ENCODE peak calls at places on chromosomes 4 and X, in ten cellular contexts. T is GM13976, Q is AG09319, P is ovary, S is H1, H is transverse colon, Z is Calu3, A is B cell, K is tibial artery, I is esophagus squamous epithelium. Y is an unnamed sample.

GRCh38 chr4:41024556-41025491 is 189.5 kb downstream of the APBB2 start:
- DNase-seq in T (no peak), Q (no peak), P (no peak), S (no peak), H (no peak), Z (no peak), A (no peak), K (no peak), I (no peak), Y (no peak)

GRCh38 chr4:158042591-158043030 is 130.2 kb downstream of the GASK1B start:
- DNase-seq in T (no peak), Q (peak; percentile 16), P (no peak), S (no peak), H (no peak), Z (no peak), A (no peak), K (no peak), I (no peak), Y (no peak)

GRCh38 chr4:29277381-29277780 is 1442.8 kb upstream of the PCDH7 start:
- DNase-seq in T (no peak), Q (no peak), P (no peak), S (no peak), H (no peak), Z (no peak), A (no peak), K (no peak), I (no peak), Y (no peak)

GRCh38 chr4:113996599-113997177 is 17.2 kb upstream of the ARSJ start:
- DNase-seq in T (no peak), Q (no peak), P (no peak), S (no peak), H (no peak), Z (no peak), A (no peak), K (no peak), I (no peak), Y (no peak)

GRCh38 chr4:141702472-141703182 is 66.2 kb downstream of the IL15 start:
- DNase-seq in T (no peak), Q (no peak), P (no peak), S (no peak), H (no peak), Z (peak; percentile 13), A (no peak), K (no peak), I (no peak), Y (no peak)

GRCh38 chr4:1379351-1379781 is 26.9 kb downstream of the NKX1-1 start:
- DNase-seq in T (no peak), Q (no peak), P (no peak), S (no peak), H (no peak), Z (no peak), A (no peak), K (peak; percentile 65), I (no peak), Y (peak; percentile 12)

GRCh38 chrX:148872153-148872540 is 371.7 kb downstream of the AFF2 start:
- DNase-seq in T (no peak), Q (no peak), P (no peak), S (no peak), H (no peak), Z (no peak), A (no peak), K (no peak), I (no peak), Y (no peak)

GRCh38 chr4:84938316-84938715 is 28.2 kb downstream of the WDFY3 start:
- DNase-seq in T (no peak), Q (peak; percentile 14), P (no peak), S (no peak), H (no peak), Z (no peak), A (no peak), K (no peak), I (no peak), Y (no peak)

GRCh38 chr4:153497091-153497531 is 31.0 kb downstream of the TMEM131L start:
- DNase-seq in T (peak; percentile 47), Q (no peak), P (no peak), S (peak; percentile 41), H (no peak), Z (no peak), A (no peak), K (no peak), I (no peak), Y (no peak)

GRCh38 chrX:107571296-107571998 is 56.9 kb upstream of the PRPS1 start:
- DNase-seq in T (no peak), Q (peak; percentile 52), P (no peak), S (no peak), H (no peak), Z (peak; percentile 61), A (no peak), K (no peak), I (no peak), Y (no peak)

GRCh38 chr4:38675167-38676121 is 11.4 kb downstream of the KLF3 start:
- DNase-seq in T (peak; percentile 70), Q (no peak), P (peak; percentile 84), S (peak; percentile 87), H (peak; percentile 90), Z (peak; percentile 77), A (peak; percentile 67), K (peak; percentile 85), I (peak; percentile 8), Y (peak; percentile 84)

GRCh38 chr4:23368081-23368697 is 521.7 kb downstream of the PPARGC1A start:
- DNase-seq in T (no peak), Q (no peak), P (no peak), S (peak; percentile 62), H (peak; percentile 44), Z (peak; percentile 48), A (no peak), K (no peak), I (no peak), Y (peak; percentile 69)

DNA sequence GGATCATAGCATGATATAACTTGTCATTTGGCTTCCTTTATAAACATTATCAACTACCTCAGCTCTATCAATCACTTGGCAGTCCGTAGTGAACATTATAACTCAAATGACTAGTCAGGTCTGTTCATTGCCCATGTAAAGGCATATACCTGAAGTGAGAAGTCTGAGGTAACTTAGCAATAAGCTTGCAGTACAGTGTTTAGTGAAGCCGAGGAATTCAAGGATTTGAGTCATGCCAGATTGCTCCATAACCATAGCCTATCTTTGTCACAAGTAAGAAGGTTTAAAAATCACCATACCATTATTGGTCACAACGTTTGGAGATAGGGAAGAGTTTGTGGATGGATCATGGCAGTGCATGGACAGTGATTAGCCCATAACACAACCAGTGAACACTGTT is 41.6 kb downstream of the AR start:
- DNase-seq in T (no peak), Q (no peak), P (no peak), S (no peak), H (no peak), Z (no peak), A (no peak), K (no peak), I (no peak), Y (no peak)
- TF ChIP-seq CTCF in T (no peak), Q (no peak), P (no peak), S (no peak), H (no peak), Z (no peak), A (no peak), K (no peak), I (no peak), Y (no peak)

GRCh38 chr4:17502764-17503163 is 9.1 kb downstream of the QDPR start:
- DNase-seq in T (no peak), Q (no peak), P (no peak), S (no peak), H (no peak), Z (no peak), A (no peak), K (no peak), I (no peak), Y (no peak)

GRCh38 chr4:17504081-17504480 is 7.8 kb downstream of the QDPR start:
- DNase-seq in T (no peak), Q (no peak), P (no peak), S (no peak), H (no peak), Z (no peak), A (no peak), K (no peak), I (no peak), Y (no peak)

GRCh38 chr4:17494833-17495232 is 17.1 kb downstream of the QDPR start:
- DNase-seq in T (no peak), Q (no peak), P (no peak), S (no peak), H (no peak), Z (no peak), A (no peak), K (no peak), I (no peak), Y (no peak)

GRCh38 chr4:17497890-17498523 is 13.9 kb downstream of the QDPR start:
- DNase-seq in T (no peak), Q (no peak), P (peak; percentile 41), S (no peak), H (no peak), Z (no peak), A (no peak), K (no peak), I (no peak), Y (no peak)

GRCh38 chr4:17500574-17500973 is 11.3 kb downstream of the QDPR start:
- DNase-seq in T (no peak), Q (no peak), P (no peak), S (no peak), H (no peak), Z (no peak), A (no peak), K (no peak), I (no peak), Y (no peak)
- TF ChIP-seq CTCF in T (no peak), Q (no peak), P (no peak), S (no peak), H (no peak), Z (no peak), A (no peak), K (no peak), I (no peak), Y (no peak)

GRCh38 chrX:153494541-153495361 is at the start of gene BGN:
- DNase-seq in T (no peak), Q (no peak), P (peak; percentile 62), S (peak; percentile 55), H (no peak), Z (peak; percentile 18), A (no peak), K (peak; percentile 83), I (no peak), Y (peak; percentile 56)
- TF ChIP-seq CTCF in T (no peak), Q (peak; percentile 44), P (peak; percentile 45), S (peak; percentile 56), H (peak; percentile 6), Z (no peak), A (no peak), K (peak; percentile 55), I (no peak), Y (no peak)

DNA sequence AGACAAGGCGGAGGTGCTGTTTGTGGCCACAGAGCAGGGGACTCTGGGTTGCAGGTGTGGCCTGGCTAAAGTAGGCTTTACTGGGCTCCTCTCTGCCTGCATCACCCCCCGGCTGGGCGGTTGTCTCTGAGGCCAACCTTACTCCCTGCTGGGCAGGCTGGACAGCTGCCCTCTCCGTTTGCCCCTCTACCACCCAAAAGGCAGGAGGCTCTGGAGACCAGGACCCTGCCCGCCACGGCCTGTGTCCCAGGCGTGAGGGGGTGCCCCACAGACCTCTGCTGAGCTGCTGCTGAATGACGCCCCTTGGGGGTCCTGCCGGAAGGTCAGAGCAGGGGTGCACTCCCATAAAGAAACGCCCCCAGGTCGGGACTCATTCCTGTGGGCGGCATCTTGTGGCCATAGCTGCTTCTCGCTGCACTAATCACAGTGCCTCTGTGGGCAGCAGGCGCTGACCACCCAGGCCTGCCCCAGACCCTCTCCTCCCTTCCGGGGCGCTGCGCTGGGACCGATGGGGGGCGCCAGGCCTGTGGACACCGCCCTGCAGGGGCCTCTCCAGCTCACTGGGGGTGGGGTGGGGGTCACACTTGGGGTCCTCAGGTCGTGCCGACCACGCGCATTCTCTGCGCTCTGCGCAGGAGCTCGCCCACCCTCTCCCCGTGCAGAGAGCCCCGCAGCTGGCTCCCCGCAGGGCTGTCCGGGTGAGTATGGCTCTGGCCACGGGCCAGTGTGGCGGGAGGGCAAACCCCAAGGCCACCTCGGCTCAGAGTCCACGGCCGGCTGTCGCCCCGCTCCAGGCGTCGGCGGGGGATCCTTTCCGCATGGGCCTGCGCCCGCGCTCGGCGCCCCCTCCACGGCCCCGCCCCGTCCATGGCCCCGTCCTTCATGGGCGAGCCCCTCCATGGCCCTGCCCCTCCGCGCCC is 920 bp downstream of the HTT-AS start:
- DNase-seq in T (no peak), Q (no peak), P (peak; percentile 64), S (no peak), H (no peak), Z (no peak), A (no peak), K (peak; percentile 70), I (no peak), Y (no peak)
- TF ChIP-seq CTCF in T (peak; percentile 16), Q (peak; percentile 22), P (no peak), S (no peak), H (no peak), Z (no peak), A (no peak), K (no peak), I (no peak), Y (no peak)